ENCODE peak calls at places on chromosomes 6 and 20, in five cellular contexts. J is tibial nerve, I is H1, D is cardiac muscle cell, E is upper lobe of left lung. N is an unnamed sample.

GRCh38 chr6:65113581-65113980 is 593.4 kb downstream of the EYS start:
- DNase-seq in J (no peak), I (no peak), D (no peak), E (no peak), N (no peak)

GRCh38 chr6:45724511-45724910 is 291.1 kb downstream of the CLIC5 start:
- DNase-seq in J (peak; percentile 23), I (no peak), D (no peak), E (no peak), N (no peak)

GRCh38 chr6:33877982-33878381 is 74.2 kb upstream of the MLN start:
- DNase-seq in J (no peak), I (no peak), D (no peak), E (no peak), N (no peak)

GRCh38 chr20:9884061-9884460 is 45.2 kb upstream of the PAK5 start:
- DNase-seq in J (no peak), I (no peak), D (no peak), E (no peak), N (no peak)

GRCh38 chr6:87722831-87723726 is 21.0 kb upstream of the AKIRIN2 start:
- DNase-seq in J (no peak), I (peak; percentile 66), D (peak; percentile 23), E (peak; percentile 84), N (no peak)

GRCh38 chr20:25584905-25585704 is at the start of gene NINL:
- DNase-seq in J (no peak), I (peak; percentile 47), D (peak; percentile 91), E (peak; percentile 67), N (peak; percentile 34)

GRCh38 chr20:51220293-51220706 is 197.4 kb upstream of the KCNG1 start:
- DNase-seq in J (peak; percentile 10), I (no peak), D (peak; percentile 32), E (no peak), N (peak; percentile 29)

GRCh38 chr20:32067234-32067821 is 15.3 kb downstream of the HCK start:
- DNase-seq in J (no peak), I (no peak), D (no peak), E (no peak), N (no peak)

GRCh38 chr20:24657211-24657610 is 187.8 kb downstream of the SYNDIG1 start:
- DNase-seq in J (no peak), I (no peak), D (no peak), E (no peak), N (no peak)

GRCh38 chr6:56246941-56247653 is at the start of gene COL21A1:
- DNase-seq in J (no peak), I (peak; percentile 75), D (peak; percentile 76), E (peak; percentile 44), N (no peak)

GRCh38 chr20:15703171-15703911 is 869.9 kb downstream of the KIF16B start:
- DNase-seq in J (no peak), I (no peak), D (no peak), E (no peak), N (no peak)

GRCh38 chr6:168529214-168529613 is 88.2 kb downstream of the SMOC2 start:
- DNase-seq in J (no peak), I (no peak), D (no peak), E (no peak), N (no peak)

GRCh38 chr6:170099387-170099786 is 191.5 kb downstream of the DLL1 start:
- DNase-seq in J (no peak), I (no peak), D (no peak), E (peak; percentile 7), N (no peak)

GRCh38 chr6:107941199-107941598 is 16.8 kb downstream of the SEC63 start:
- DNase-seq in J (no peak), I (no peak), D (no peak), E (no peak), N (no peak)

GRCh38 chr20:49352821-49353220 is 75.0 kb upstream of the ZNFX1 start:
- DNase-seq in J (no peak), I (no peak), D (no peak), E (no peak), N (no peak)

GRCh38 chr6:71383476-71383875 is 94.9 kb downstream of the OGFRL1 start:
- DNase-seq in J (no peak), I (no peak), D (no peak), E (no peak), N (no peak)

GRCh38 chr6:98769546-98769945 is 64.8 kb upstream of the POU3F2 start:
- DNase-seq in J (no peak), I (no peak), D (peak; percentile 5), E (no peak), N (no peak)
- TF ChIP-seq CTCF in J (no peak), I (peak; percentile 39), D (no peak), E (no peak), N (no peak)

DNA sequence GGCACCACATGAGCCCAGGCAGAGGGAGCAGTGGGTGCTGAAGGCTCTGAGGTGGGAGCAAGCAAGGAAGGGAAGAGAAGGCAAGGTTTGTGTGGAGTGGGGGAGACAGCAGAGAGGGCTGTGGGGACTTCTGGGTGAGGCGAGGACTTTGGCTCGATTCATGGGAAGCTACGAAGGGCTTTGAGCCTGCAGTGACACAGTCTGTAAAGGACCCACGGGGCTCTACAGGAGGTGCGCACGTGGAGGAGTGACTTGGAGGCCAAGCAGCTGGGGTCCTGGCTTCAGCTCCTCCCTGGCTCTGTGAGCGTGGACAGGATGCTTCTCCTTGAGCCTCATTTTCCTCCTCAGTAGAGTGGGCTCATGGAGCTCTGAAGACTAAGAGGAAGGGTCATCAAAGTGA is 29.2 kb upstream of the CSNK2A1 start:
- DNase-seq in J (no peak), I (no peak), D (no peak), E (no peak), N (no peak)
- H3K27me3 ChIP-seq in J (peaks cover 25% of the 10 kb centered on the region), I (no peaks in the 10 kb centered on the region), D (no peaks in the 10 kb centered on the region), E (no peaks in the 10 kb centered on the region), N (peaks cover 43% of the 10 kb centered on the region)

GRCh38 chr6:149963462-149964242 is at the start of gene ULBP1:
- DNase-seq in J (peak; percentile 78), I (no peak), D (peak; percentile 51), E (peak; percentile 88), N (peak; percentile 74)

GRCh38 chr6:149960488-149960887 is 3.3 kb upstream of the ULBP1 start:
- DNase-seq in J (no peak), I (no peak), D (no peak), E (no peak), N (no peak)

GRCh38 chr6:149963212-149963461 is 606 bp upstream of the ULBP1 start:
- DNase-seq in J (no peak), I (no peak), D (no peak), E (no peak), N (no peak)

GRCh38 chr6:149962461-149963211 is 1.1 kb upstream of the ULBP1 start:
- DNase-seq in J (no peak), I (no peak), D (no peak), E (no peak), N (no peak)

GRCh38 chr6:149961728-149962425 is 1.9 kb upstream of the ULBP1 start:
- DNase-seq in J (no peak), I (no peak), D (no peak), E (no peak), N (peak; percentile 39)
- TF ChIP-seq CTCF in J (no peak), I (peak; percentile 65), D (peak; percentile 23), E (no peak), N (peak; percentile 13)

GRCh38 chr20:53258741-53259140 is 286.6 kb downstream of the TSHZ2 start:
- DNase-seq in J (no peak), I (no peak), D (no peak), E (no peak), N (no peak)

GRCh38 chr20:53263554-53264438 is 291.6 kb downstream of the TSHZ2 start:
- DNase-seq in J (no peak), I (no peak), D (no peak), E (no peak), N (no peak)

GRCh38 chr20:53262294-53262840 is 290.2 kb downstream of the TSHZ2 start:
- DNase-seq in J (no peak), I (no peak), D (no peak), E (no peak), N (no peak)

GRCh38 chr20:53260591-53260990 is 288.4 kb downstream of the TSHZ2 start:
- DNase-seq in J (no peak), I (no peak), D (no peak), E (no peak), N (no peak)

GRCh38 chr20:53260168-53260567 is 288.0 kb downstream of the TSHZ2 start:
- DNase-seq in J (no peak), I (no peak), D (no peak), E (no peak), N (no peak)
- H3K27me3 ChIP-seq in J (no peaks in the 10 kb centered on the region), I (no peaks in the 10 kb centered on the region), D (no peaks in the 10 kb centered on the region), E (no peaks in the 10 kb centered on the region), N (no peaks in the 10 kb centered on the region)

DNA sequence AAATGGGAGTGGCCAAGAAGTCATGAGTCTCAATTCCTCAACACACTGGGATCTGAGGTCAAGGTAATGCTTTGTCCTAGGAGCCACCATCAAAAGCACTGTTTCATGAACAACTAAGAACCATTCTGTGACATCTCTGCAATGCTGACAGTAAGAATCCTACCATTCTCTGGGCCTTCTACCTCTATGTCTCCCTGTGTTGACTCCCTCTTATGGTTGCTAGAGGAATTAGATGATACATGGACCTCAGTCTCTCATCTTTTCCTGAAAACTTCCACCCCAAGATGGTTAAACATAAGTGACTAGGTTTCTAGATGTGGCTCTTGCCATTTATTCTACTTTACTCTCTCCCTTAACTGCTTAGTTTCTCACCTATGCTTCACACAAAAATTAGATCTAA is 9.1 kb downstream of the MTRF1L start:
- DNase-seq in J (no peak), I (no peak), D (no peak), E (no peak), N (no peak)
- TF ChIP-seq CTCF in J (no peak), I (peak; percentile 52), D (no peak), E (no peak), N (no peak)

GRCh38 chr6:1383729-1384548 is 5.4 kb upstream of the FOXF2 start:
- DNase-seq in J (no peak), I (no peak), D (no peak), E (no peak), N (no peak)
- H3K27me3 ChIP-seq in J (peaks cover 99% of the 10 kb centered on the region), I (peaks cover 95% of the 10 kb centered on the region), D (peaks cover 100% of the 10 kb centered on the region), E (peaks cover 31% of the 10 kb centered on the region), N (peaks cover 95% of the 10 kb centered on the region)

GRCh38 chr6:136289327-136289578 is 393 bp downstream of the BCLAF1 start:
- DNase-seq in J (peak; percentile 85), I (peak; percentile 74), D (peak; percentile 96), E (peak; percentile 94), N (peak; percentile 90)

GRCh38 chr6:136284909-136285308 is 4.7 kb downstream of the BCLAF1 start:
- DNase-seq in J (no peak), I (no peak), D (no peak), E (no peak), N (no peak)

GRCh38 chr6:136290406-136291010 is 862 bp upstream of the BCLAF1 start:
- DNase-seq in J (peak; percentile 59), I (no peak), D (peak; percentile 69), E (peak; percentile 76), N (peak; percentile 80)

GRCh38 chr6:136289579-136290405 is at the start of gene BCLAF1:
- DNase-seq in J (peak; percentile 99), I (peak; percentile 98), D (peak; percentile 100), E (peak; percentile 100), N (peak; percentile 100)

GRCh38 chr6:136288566-136289326 is 900 bp downstream of the BCLAF1 start:
- DNase-seq in J (peak; percentile 71), I (no peak), D (peak; percentile 80), E (peak; percentile 95), N (peak; percentile 78)
- TF ChIP-seq CTCF in J (peak; percentile 23), I (peak; percentile 28), D (no peak), E (peak; percentile 82), N (peak; percentile 12)

N was measured in CD4-positive, alpha-beta T cell.